ENCODE peak calls at places on chromosomes 12 and 14, in five cellular contexts. One of them, this sample, is unnamed.

GRCh38 chr14:63287661-63288483 is 30.9 kb downstream of the GPHB5 start:
- DNase-seq in A549: no peak
- DNase-seq in HCT116: no peak
- DNase-seq in transverse colon: no peak
- DNase-seq in uterus: no peak
- DNase-seq in this sample: no peak

GRCh38 chr12:32159925-32160324 is 53.3 kb downstream of the BICD1 start:
- DNase-seq in A549: no peak
- DNase-seq in uterus: no peak
- DNase-seq in transverse colon: no peak
- DNase-seq in HCT116: no peak
- DNase-seq in this sample: no peak

GRCh38 chr12:127559349-127560040 is 707.5 kb upstream of the TMEM132C start:
- DNase-seq in uterus: no peak
- DNase-seq in transverse colon: peak
- DNase-seq in HCT116: no peak
- DNase-seq in A549: peak
- DNase-seq in this sample: peak

GRCh38 chr12:83559650-83560049 is 872.9 kb downstream of the TMTC2 start:
- DNase-seq in transverse colon: no peak
- DNase-seq in HCT116: no peak
- DNase-seq in A549: no peak
- DNase-seq in uterus: no peak
- DNase-seq in this sample: no peak

GRCh38 chr14:60510976-60511599 is 2.1 kb downstream of the SIX6 start:
- DNase-seq in transverse colon: no peak
- DNase-seq in uterus: no peak
- DNase-seq in A549: no peak
- DNase-seq in HCT116: no peak
- DNase-seq in this sample: no peak

GRCh38 chr14:39102265-39102968 is 618 bp downstream of the SEC23A start:
- DNase-seq in uterus: no peak
- DNase-seq in HCT116: no peak
- DNase-seq in transverse colon: peak
- DNase-seq in A549: peak
- DNase-seq in this sample: no peak

GRCh38 chr12:113424915-113425823 is 3.0 kb downstream of the SDSL start:
- DNase-seq in A549: peak
- DNase-seq in transverse colon: peak
- DNase-seq in uterus: no peak
- DNase-seq in HCT116: no peak
- DNase-seq in this sample: no peak

GRCh38 chr12:59808317-59808910 is 212.6 kb downstream of the SLC16A7 start:
- DNase-seq in A549: peak
- DNase-seq in HCT116: peak
- DNase-seq in uterus: no peak
- DNase-seq in transverse colon: no peak
- DNase-seq in this sample: no peak

GRCh38 chr12:2137707-2138106 is 84.9 kb downstream of the CACNA1C start:
- DNase-seq in A549: no peak
- DNase-seq in HCT116: no peak
- DNase-seq in transverse colon: peak
- DNase-seq in uterus: no peak
- DNase-seq in this sample: no peak

GRCh38 chr12:62588916-62589315 is 122.3 kb downstream of the MON2 start:
- DNase-seq in transverse colon: no peak
- DNase-seq in HCT116: no peak
- DNase-seq in A549: peak
- DNase-seq in uterus: no peak
- DNase-seq in this sample: no peak

GRCh38 chr12:110794623-110795280 is 52.0 kb upstream of the CCDC63 start:
- DNase-seq in uterus: peak
- DNase-seq in HCT116: no peak
- DNase-seq in A549: no peak
- DNase-seq in transverse colon: peak
- DNase-seq in this sample: no peak

GRCh38 chr14:68756734-68757133 is 36.1 kb downstream of the ZFP36L1 start:
- DNase-seq in transverse colon: no peak
- DNase-seq in HCT116: no peak
- DNase-seq in uterus: no peak
- DNase-seq in A549: no peak
- DNase-seq in this sample: no peak

GRCh38 chr14:52241102-52241793 is 26.2 kb upstream of the PTGDR start:
- DNase-seq in transverse colon: no peak
- DNase-seq in HCT116: no peak
- DNase-seq in A549: no peak
- DNase-seq in uterus: no peak
- DNase-seq in this sample: no peak

GRCh38 chr12:6047249-6048227 is 76.9 kb downstream of the VWF start:
- DNase-seq in transverse colon: no peak
- DNase-seq in HCT116: no peak
- DNase-seq in A549: no peak
- DNase-seq in uterus: no peak
- DNase-seq in this sample: no peak

GRCh38 chr12:65756956-65757511 is 67.2 kb upstream of the HMGA2 start:
- DNase-seq in transverse colon: no peak
- DNase-seq in A549: no peak
- DNase-seq in uterus: no peak
- DNase-seq in HCT116: no peak
- DNase-seq in this sample: no peak

GRCh38 chr12:20646239-20646827 is 48.8 kb upstream of the SLCO1C1 start:
- DNase-seq in uterus: no peak
- DNase-seq in HCT116: peak
- DNase-seq in A549: peak
- DNase-seq in transverse colon: no peak
- DNase-seq in this sample: peak

GRCh38 chr12:102172436-102172835 is 25.2 kb downstream of the PMCH start:
- DNase-seq in uterus: no peak
- DNase-seq in A549: no peak
- DNase-seq in HCT116: no peak
- DNase-seq in transverse colon: no peak
- DNase-seq in this sample: no peak

GRCh38 chr14:72743626-72744025 is 150.3 kb downstream of the DPF3 start:
- DNase-seq in transverse colon: no peak
- DNase-seq in HCT116: no peak
- DNase-seq in A549: no peak
- DNase-seq in uterus: no peak
- DNase-seq in this sample: no peak

GRCh38 chr12:128639089-128639488 is 184.7 kb downstream of the SLC15A4 start:
- DNase-seq in A549: no peak
- DNase-seq in transverse colon: no peak
- DNase-seq in HCT116: no peak
- DNase-seq in uterus: no peak
- DNase-seq in this sample: no peak

DNA sequence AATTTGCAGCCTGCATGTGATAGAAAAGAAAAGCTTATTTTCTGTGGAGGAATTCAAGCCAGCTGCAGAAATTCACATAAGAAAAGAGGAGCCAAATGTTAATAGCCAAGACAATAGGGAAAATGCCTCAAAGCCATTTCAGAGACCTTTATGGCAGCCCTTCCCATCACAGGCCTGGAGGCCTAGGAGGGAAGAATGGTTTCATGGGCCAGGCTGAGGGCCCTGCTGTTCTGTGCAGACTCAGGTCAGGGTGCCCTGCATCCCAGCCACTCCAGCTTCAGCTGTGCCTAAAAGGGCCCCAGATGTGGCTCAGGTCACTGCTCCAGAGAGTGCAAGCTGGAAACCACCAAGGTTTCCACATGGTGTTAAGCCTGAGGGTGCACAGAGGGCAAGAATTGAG is 21.2 kb upstream of the CCDC88C start:
- DNase-seq in transverse colon: no peak
- DNase-seq in A549: no peak
- DNase-seq in HCT116: no peak
- DNase-seq in uterus: no peak
- DNase-seq in this sample: no peak
- H3K27ac ChIP-seq in transverse colon: no peak
- H3K27ac ChIP-seq in A549: no peak
- H3K27ac ChIP-seq in HCT116: no peak
- H3K27ac ChIP-seq in uterus: no peak
- H3K27ac ChIP-seq in this sample: no peak

DNA sequence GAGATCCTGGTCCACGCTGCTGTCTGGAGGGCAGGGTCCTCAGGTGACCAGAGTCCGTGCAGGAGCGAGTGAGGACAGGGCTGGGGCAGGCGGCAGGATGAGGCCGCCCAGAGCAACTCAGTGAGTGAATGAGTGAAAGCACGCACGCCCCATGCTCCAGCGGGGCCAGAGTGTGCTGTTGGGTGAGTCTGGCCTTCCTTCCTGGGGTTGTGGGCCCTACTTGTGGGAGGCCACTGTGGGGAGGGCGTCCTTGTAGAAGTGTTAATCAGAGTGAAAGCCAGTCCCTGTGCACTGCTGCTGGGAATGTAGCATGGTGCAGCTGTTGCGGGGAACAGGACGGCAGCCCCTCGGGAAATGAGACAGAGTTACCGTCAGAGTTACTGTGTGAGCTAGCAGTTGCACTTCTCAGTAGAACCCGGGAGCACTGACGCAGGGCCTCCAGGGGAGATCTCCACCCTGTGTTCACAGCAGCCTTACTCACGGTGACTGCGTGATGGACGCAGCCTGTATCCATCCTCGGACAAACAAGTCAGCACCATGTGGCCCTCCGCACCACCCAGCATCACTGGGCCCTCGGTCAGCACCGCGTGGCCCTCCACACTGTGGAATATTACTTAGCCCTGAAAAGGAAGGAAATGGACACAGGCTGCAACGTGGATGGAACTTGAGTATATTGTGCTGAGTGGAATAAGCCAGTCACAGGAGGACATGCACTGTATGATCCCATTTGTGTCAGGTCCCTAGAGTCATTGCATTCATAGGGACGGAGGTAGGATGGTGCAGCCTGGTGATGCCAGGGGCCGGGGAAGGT is 22.1 kb downstream of the PACS2 start:
- DNase-seq in uterus: no peak
- DNase-seq in transverse colon: no peak
- DNase-seq in HCT116: no peak
- DNase-seq in A549: no peak
- DNase-seq in this sample: no peak
- H3K27ac ChIP-seq in uterus: no peak
- H3K27ac ChIP-seq in transverse colon: no peak
- H3K27ac ChIP-seq in HCT116: no peak
- H3K27ac ChIP-seq in A549: no peak
- H3K27ac ChIP-seq in this sample: no peak

DNA sequence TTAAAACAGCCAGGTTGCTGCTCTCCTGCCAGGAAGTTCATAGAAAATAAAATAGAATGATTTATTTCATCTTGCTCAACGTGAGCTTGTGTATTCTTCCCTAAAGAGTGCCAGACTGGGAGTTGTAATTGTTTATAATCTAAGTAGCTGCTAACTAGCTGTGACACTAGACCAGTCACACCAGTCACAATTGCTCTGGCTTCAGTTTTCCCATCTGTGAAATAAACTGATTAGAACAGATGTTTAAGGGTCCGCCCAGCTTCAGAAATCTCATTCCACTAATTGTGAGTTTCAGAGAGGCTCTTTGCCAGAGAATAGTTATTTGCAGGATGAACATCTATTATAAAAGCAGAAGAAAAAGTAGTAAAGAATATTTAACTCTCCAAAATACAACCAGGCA is 55.6 kb upstream of the ZDHHC17 start:
- DNase-seq in transverse colon: no peak
- DNase-seq in HCT116: no peak
- DNase-seq in uterus: no peak
- DNase-seq in A549: no peak
- DNase-seq in this sample: no peak
- H3K27ac ChIP-seq in transverse colon: no peak
- H3K27ac ChIP-seq in HCT116: no peak
- H3K27ac ChIP-seq in uterus: peak
- H3K27ac ChIP-seq in A549: no peak
- H3K27ac ChIP-seq in this sample: no peak

GRCh38 chr12:119665164-119665929 is 2.6 kb upstream of the PRKAB1 start:
- DNase-seq in transverse colon: no peak
- DNase-seq in uterus: no peak
- DNase-seq in HCT116: no peak
- DNase-seq in A549: no peak
- DNase-seq in this sample: no peak
- H3K27ac ChIP-seq in transverse colon: no peak
- H3K27ac ChIP-seq in uterus: no peak
- H3K27ac ChIP-seq in HCT116: no peak
- H3K27ac ChIP-seq in A549: no peak
- H3K27ac ChIP-seq in this sample: no peak

GRCh38 chr12:48958049-48958388 is 732 bp upstream of the ARF3 start:
- DNase-seq in transverse colon: no peak
- DNase-seq in uterus: no peak
- DNase-seq in A549: no peak
- DNase-seq in HCT116: no peak
- DNase-seq in this sample: no peak
- H3K27ac ChIP-seq in transverse colon: peak
- H3K27ac ChIP-seq in uterus: no peak
- H3K27ac ChIP-seq in A549: peak
- H3K27ac ChIP-seq in HCT116: no peak
- H3K27ac ChIP-seq in this sample: no peak

GRCh38 chr12:123344086-123344485 is 20.6 kb downstream of the SBNO1 start:
- DNase-seq in A549: no peak
- DNase-seq in transverse colon: no peak
- DNase-seq in uterus: no peak
- DNase-seq in HCT116: no peak
- DNase-seq in this sample: no peak
- H3K27ac ChIP-seq in A549: no peak
- H3K27ac ChIP-seq in transverse colon: no peak
- H3K27ac ChIP-seq in uterus: no peak
- H3K27ac ChIP-seq in HCT116: no peak
- H3K27ac ChIP-seq in this sample: no peak